ENCODE peak calls at places on chromosomes 11 and 22, in four cellular contexts. One of them, this sample, is unnamed.

GRCh38 chr11:110471315-110471714 is 41.6 kb downstream of the FDX1 start:
- DNase-seq in PC-3: no peak
- DNase-seq in IMR-90: peak
- DNase-seq in A549: no peak
- DNase-seq in this sample: no peak

GRCh38 chr11:82631722-82632630 is 101.7 kb downstream of the FAM181B start:
- DNase-seq in PC-3: peak
- DNase-seq in IMR-90: peak
- DNase-seq in A549: no peak
- DNase-seq in this sample: no peak

GRCh38 chr11:64021742-64022067 is 14.0 kb upstream of the FLRT1 start:
- DNase-seq in A549: no peak
- DNase-seq in PC-3: no peak
- DNase-seq in IMR-90: no peak
- DNase-seq in this sample: peak

GRCh38 chr11:133957926-133958325 is 1.2 kb upstream of the IGSF9B start:
- DNase-seq in PC-3: no peak
- DNase-seq in A549: no peak
- DNase-seq in IMR-90: no peak
- DNase-seq in this sample: no peak

GRCh38 chr22:26323013-26323412 is 106.0 kb upstream of the ASPHD2 start:
- DNase-seq in IMR-90: no peak
- DNase-seq in A549: no peak
- DNase-seq in PC-3: no peak
- DNase-seq in this sample: no peak

GRCh38 chr22:26172389-26172990 is 3.2 kb downstream of the SEZ6L start:
- DNase-seq in IMR-90: peak
- DNase-seq in PC-3: peak
- DNase-seq in A549: peak
- DNase-seq in this sample: peak

GRCh38 chr22:37230673-37231405 is 13.2 kb downstream of the RAC2 start:
- DNase-seq in A549: no peak
- DNase-seq in IMR-90: no peak
- DNase-seq in PC-3: no peak
- DNase-seq in this sample: no peak

GRCh38 chr11:94504689-94505293 is 7.5 kb upstream of the C11orf97 start:
- DNase-seq in PC-3: peak
- DNase-seq in IMR-90: peak
- DNase-seq in A549: peak
- DNase-seq in this sample: peak

GRCh38 chr11:86574493-86575207 is 97.8 kb downstream of the ME3 start:
- DNase-seq in A549: no peak
- DNase-seq in IMR-90: no peak
- DNase-seq in PC-3: peak
- DNase-seq in this sample: no peak

GRCh38 chr11:112644410-112645131 is 316.6 kb upstream of the NCAM1 start:
- DNase-seq in A549: no peak
- DNase-seq in IMR-90: no peak
- DNase-seq in PC-3: no peak
- DNase-seq in this sample: no peak

GRCh38 chr22:41984006-41984405 is 14.6 kb upstream of the WBP2NL start:
- DNase-seq in A549: no peak
- DNase-seq in PC-3: no peak
- DNase-seq in IMR-90: no peak
- DNase-seq in this sample: no peak

GRCh38 chr22:29146771-29147170 is 58.9 kb upstream of the EMID1 start:
- DNase-seq in IMR-90: no peak
- DNase-seq in PC-3: no peak
- DNase-seq in A549: no peak
- DNase-seq in this sample: no peak

GRCh38 chr11:67558084-67558772 is 25.4 kb upstream of the GSTP1 start:
- DNase-seq in PC-3: peak
- DNase-seq in IMR-90: no peak
- DNase-seq in A549: no peak
- DNase-seq in this sample: no peak

GRCh38 chr11:65900125-65900898 is at the start of gene FOSL1:
- DNase-seq in IMR-90: peak
- DNase-seq in A549: peak
- DNase-seq in PC-3: peak
- DNase-seq in this sample: peak

GRCh38 chr22:39528080-39528661 is 4.4 kb downstream of the RPS19BP1 start:
- DNase-seq in A549: no peak
- DNase-seq in IMR-90: no peak
- DNase-seq in PC-3: no peak
- DNase-seq in this sample: no peak

GRCh38 chr22:19607198-19608113 is 83.2 kb upstream of the CLDN5 start:
- DNase-seq in PC-3: peak
- DNase-seq in A549: no peak
- DNase-seq in IMR-90: peak
- DNase-seq in this sample: peak

DNA sequence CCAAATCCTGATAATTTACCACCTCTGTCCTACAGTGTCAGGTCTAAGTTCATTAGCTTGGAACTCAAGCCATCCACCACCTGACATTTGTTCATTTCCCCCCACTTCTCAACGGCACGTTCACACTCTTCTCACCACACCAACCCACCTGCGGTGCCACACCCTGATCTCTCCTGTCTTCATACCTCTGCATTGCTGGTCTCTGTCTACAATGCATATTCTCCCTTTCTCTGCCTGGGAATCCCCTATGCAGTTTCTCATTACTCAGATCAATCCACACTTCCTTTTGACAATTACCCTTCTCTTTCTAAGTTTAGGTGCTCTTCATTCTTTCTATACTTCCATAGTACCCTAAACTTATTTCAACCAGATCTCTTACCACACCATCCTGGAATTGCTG is 20.4 kb upstream of the EMSY start:
- DNase-seq in IMR-90: no peak
- DNase-seq in PC-3: no peak
- DNase-seq in A549: no peak
- DNase-seq in this sample: no peak
- H3K4me2 ChIP-seq in IMR-90: no peak
- H3K4me2 ChIP-seq in PC-3: no peak
- H3K4me2 ChIP-seq in A549: no peak
- H3K4me2 ChIP-seq in this sample: no peak

GRCh38 chr22:45006101-45006872 is 3.5 kb downstream of the PHF21B start:
- DNase-seq in A549: no peak
- DNase-seq in IMR-90: no peak
- DNase-seq in PC-3: no peak
- DNase-seq in this sample: peak

GRCh38 chr22:45008853-45009751 is 703 bp downstream of the PHF21B start:
- DNase-seq in PC-3: no peak
- DNase-seq in A549: peak
- DNase-seq in IMR-90: no peak
- DNase-seq in this sample: peak

GRCh38 chr22:45007946-45008852 is 1.6 kb downstream of the PHF21B start:
- DNase-seq in IMR-90: no peak
- DNase-seq in A549: peak
- DNase-seq in PC-3: no peak
- DNase-seq in this sample: peak

GRCh38 chr22:45006873-45007246 is 2.9 kb downstream of the PHF21B start:
- DNase-seq in IMR-90: no peak
- DNase-seq in PC-3: no peak
- DNase-seq in A549: no peak
- DNase-seq in this sample: peak

GRCh38 chr22:45007247-45007945 is 2.4 kb downstream of the PHF21B start:
- DNase-seq in IMR-90: peak
- DNase-seq in PC-3: no peak
- DNase-seq in A549: peak
- DNase-seq in this sample: peak
- H3K4me2 ChIP-seq in IMR-90: no peak
- H3K4me2 ChIP-seq in PC-3: peak
- H3K4me2 ChIP-seq in A549: peak
- H3K4me2 ChIP-seq in this sample: peak

DNA sequence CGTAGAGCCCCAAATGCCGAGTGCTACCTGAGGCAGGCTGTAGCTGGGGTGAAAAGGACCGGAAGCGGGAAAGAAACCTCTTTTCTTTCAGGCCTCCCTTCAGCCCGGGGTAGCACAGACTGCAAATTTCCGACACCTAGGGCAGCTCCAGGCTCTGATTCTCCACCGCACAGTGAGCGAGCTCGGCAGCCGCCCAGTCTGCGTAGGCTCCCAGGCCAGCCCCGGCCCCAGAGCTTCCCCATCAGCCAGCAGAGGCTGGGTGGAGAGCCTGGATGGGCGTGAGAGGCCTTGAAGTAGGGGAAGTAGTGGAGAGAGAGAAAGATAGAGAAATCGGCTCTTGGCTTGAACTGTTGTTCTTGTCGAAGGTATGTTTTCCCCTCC is 9.3 kb upstream of the PAX6 start:
- DNase-seq in PC-3: no peak
- DNase-seq in A549: no peak
- DNase-seq in IMR-90: no peak
- DNase-seq in this sample: no peak
- H3K4me2 ChIP-seq in PC-3: no peak
- H3K4me2 ChIP-seq in A549: no peak
- H3K4me2 ChIP-seq in IMR-90: no peak
- H3K4me2 ChIP-seq in this sample: no peak

GRCh38 chr11:12800032-12800671 is 125.9 kb downstream of the TEAD1 start:
- DNase-seq in PC-3: peak
- DNase-seq in IMR-90: peak
- DNase-seq in A549: peak
- DNase-seq in this sample: peak

GRCh38 chr11:12799373-12799835 is 125.2 kb downstream of the TEAD1 start:
- DNase-seq in A549: no peak
- DNase-seq in IMR-90: no peak
- DNase-seq in PC-3: no peak
- DNase-seq in this sample: no peak

GRCh38 chr11:12794556-12795230 is 120.5 kb downstream of the TEAD1 start:
- DNase-seq in IMR-90: no peak
- DNase-seq in A549: no peak
- DNase-seq in PC-3: no peak
- DNase-seq in this sample: no peak

GRCh38 chr11:12798609-12799011 is 124.4 kb downstream of the TEAD1 start:
- DNase-seq in IMR-90: no peak
- DNase-seq in PC-3: no peak
- DNase-seq in A549: no peak
- DNase-seq in this sample: no peak

DNA sequence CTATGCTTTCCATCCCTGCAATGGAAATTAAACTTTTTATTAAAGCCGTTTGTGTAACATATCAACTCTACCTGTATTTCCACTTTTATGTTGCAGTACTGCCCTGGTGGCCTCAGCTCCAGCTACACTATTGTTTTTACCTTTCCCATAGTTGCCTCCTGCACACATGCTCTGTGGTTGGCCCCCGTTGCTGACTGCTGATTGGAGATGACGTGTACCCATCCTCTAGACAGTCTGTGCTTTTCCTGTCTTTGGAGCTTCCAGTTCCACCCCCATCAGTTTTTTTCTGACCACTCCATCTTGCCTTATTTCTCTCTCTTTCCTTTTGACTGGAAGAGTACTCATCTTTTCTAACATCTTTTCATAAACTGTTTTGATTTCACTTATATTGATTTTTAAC is 123.8 kb downstream of the TEAD1 start:
- DNase-seq in A549: no peak
- DNase-seq in IMR-90: no peak
- DNase-seq in PC-3: no peak
- DNase-seq in this sample: no peak
- H3K4me2 ChIP-seq in A549: peak
- H3K4me2 ChIP-seq in IMR-90: no peak
- H3K4me2 ChIP-seq in PC-3: no peak
- H3K4me2 ChIP-seq in this sample: no peak

DNA sequence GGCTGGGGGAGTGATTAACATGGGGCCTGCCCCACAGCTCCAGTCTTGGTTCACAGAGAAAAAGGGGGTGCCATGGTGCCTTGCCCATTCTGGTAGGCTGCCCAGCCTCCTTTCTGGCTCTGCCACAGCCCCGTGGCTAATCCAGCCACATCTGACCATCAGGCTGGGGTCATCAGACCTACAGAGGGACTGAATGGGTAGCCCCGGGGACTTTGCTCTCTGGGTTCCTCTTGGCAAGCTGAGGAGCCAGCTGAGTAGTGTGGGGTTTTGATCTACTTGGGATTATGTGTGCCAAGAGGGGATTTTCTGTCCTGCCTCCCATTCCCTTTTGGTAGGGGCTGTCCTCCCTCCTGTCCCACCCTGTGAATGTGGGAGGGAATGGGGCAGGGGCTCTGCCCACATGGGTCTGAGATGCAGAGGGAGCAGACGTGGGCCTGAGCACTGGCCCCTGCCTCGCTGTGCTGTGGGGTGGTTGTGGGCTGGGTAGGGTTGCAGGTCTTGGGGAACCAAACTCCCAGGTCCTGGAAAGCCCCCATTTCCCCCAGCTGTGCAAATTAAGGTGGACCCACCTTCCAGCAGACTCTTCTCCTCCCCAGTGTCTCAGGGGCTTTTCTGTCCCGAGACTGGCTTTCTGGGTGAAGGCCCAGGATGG is 32.0 kb downstream of the CD82 start:
- DNase-seq in A549: no peak
- DNase-seq in IMR-90: no peak
- DNase-seq in PC-3: no peak
- DNase-seq in this sample: no peak
- H3K4me2 ChIP-seq in A549: no peak
- H3K4me2 ChIP-seq in IMR-90: no peak
- H3K4me2 ChIP-seq in PC-3: no peak
- H3K4me2 ChIP-seq in this sample: no peak

GRCh38 chr11:123218451-123218850 is 23.4 kb upstream of the CLMP start:
- DNase-seq in IMR-90: peak
- DNase-seq in A549: peak
- DNase-seq in PC-3: no peak
- DNase-seq in this sample: no peak
- H3K4me2 ChIP-seq in IMR-90: peak
- H3K4me2 ChIP-seq in A549: peak
- H3K4me2 ChIP-seq in PC-3: no peak
- H3K4me2 ChIP-seq in this sample: no peak

This sample was measured in hepatocyte.